ENCODE peak calls at places on chromosomes 3 and 15, in five cellular contexts. A is left ventricle myocardium inferior, H is upper lobe of right lung, Q is cardiac fibroblast, E is WERI-Rb-1. U is an unnamed sample.
A peak's percentile ranks its signal among the peaks of the same experiment; 100 is the strongest.

GRCh38 chr15:87639305-87640011 is 617.1 kb downstream of the NTRK3 start:
- DNase-seq in A (no peak), H (no peak), Q (no peak), E (no peak), U (no peak)

GRCh38 chr15:79116771-79117170 is 26.2 kb upstream of the RASGRF1 start:
- DNase-seq in A (no peak), H (no peak), Q (no peak), E (no peak), U (no peak)

GRCh38 chr3:76824658-76825310 is 215.1 kb upstream of the ROBO2 start:
- DNase-seq in A (no peak), H (no peak), Q (no peak), E (no peak), U (no peak)

GRCh38 chr3:87900061-87900460 is 158.7 kb downstream of the CGGBP1 start:
- DNase-seq in A (no peak), H (no peak), Q (no peak), E (no peak), U (no peak)

GRCh38 chr3:97882975-97883598 is 61.3 kb downstream of the CRYBG3 start:
- DNase-seq in A (no peak), H (no peak), Q (peak; percentile 64), E (no peak), U (no peak)

GRCh38 chr3:64977308-64978100 is 289.7 kb upstream of the ADAMTS9 start:
- DNase-seq in A (no peak), H (no peak), Q (peak; percentile 28), E (no peak), U (no peak)

GRCh38 chr15:83611312-83611711 is 42.6 kb upstream of the ADAMTSL3 start:
- DNase-seq in A (no peak), H (no peak), Q (no peak), E (no peak), U (no peak)

GRCh38 chr15:85047271-85047948 is 65.8 kb downstream of the PDE8A start:
- DNase-seq in A (no peak), H (no peak), Q (peak; percentile 96), E (peak; percentile 15), U (no peak)

GRCh38 chr3:186882881-186883685 is 40.6 kb downstream of the ADIPOQ start:
- DNase-seq in A (no peak), H (no peak), Q (peak; percentile 71), E (no peak), U (no peak)

GRCh38 chr3:134449277-134449676 is 36.5 kb downstream of the ANAPC13 start:
- DNase-seq in A (no peak), H (no peak), Q (peak; percentile 68), E (peak; percentile 76), U (no peak)

GRCh38 chr3:124699686-124700396 is 30.4 kb upstream of the UMPS start:
- DNase-seq in A (no peak), H (no peak), Q (no peak), E (no peak), U (no peak)

GRCh38 chr3:64460877-64461276 is 226.9 kb downstream of the ADAMTS9 start:
- DNase-seq in A (no peak), H (no peak), Q (peak; percentile 38), E (no peak), U (no peak)

GRCh38 chr3:42547401-42547945 is 34.3 kb downstream of the SEC22C start:
- DNase-seq in A (peak; percentile 67), H (peak; percentile 88), Q (peak; percentile 70), E (peak; percentile 75), U (peak; percentile 85)

GRCh38 chr15:90471769-90472168 is 58.0 kb upstream of the CRTC3 start:
- DNase-seq in A (no peak), H (no peak), Q (no peak), E (peak; percentile 18), U (no peak)

GRCh38 chr15:95669146-95669922 is 661.2 kb upstream of the NR2F2 start:
- DNase-seq in A (no peak), H (no peak), Q (peak; percentile 29), E (no peak), U (no peak)

GRCh38 chr3:47441796-47442551 is 33.8 kb downstream of the SCAP start:
- DNase-seq in A (no peak), H (no peak), Q (no peak), E (no peak), U (no peak)

GRCh38 chr3:122956685-122957455 is 70.7 kb downstream of the SEMA5B start:
- DNase-seq in A (no peak), H (no peak), Q (no peak), E (no peak), U (no peak)

GRCh38 chr3:23776352-23776891 is 29.3 kb upstream of the UBE2E1 start:
- DNase-seq in A (no peak), H (no peak), Q (peak; percentile 89), E (no peak), U (no peak)

GRCh38 chr3:195929452-195929851 is 21.1 kb upstream of the TNK2 start:
- DNase-seq in A (no peak), H (no peak), Q (no peak), E (no peak), U (no peak)

GRCh38 chr3:195931582-195932273 is 23.4 kb upstream of the TNK2 start:
- DNase-seq in A (no peak), H (peak; percentile 22), Q (no peak), E (no peak), U (no peak)

GRCh38 chr3:195932418-195933043 is 24.2 kb upstream of the TNK2 start:
- DNase-seq in A (no peak), H (peak; percentile 35), Q (no peak), E (no peak), U (no peak)
- TF ChIP-seq CTCF in A (no peak), H (no peak), Q (no peak), E (no peak), U (no peak)

DNA sequence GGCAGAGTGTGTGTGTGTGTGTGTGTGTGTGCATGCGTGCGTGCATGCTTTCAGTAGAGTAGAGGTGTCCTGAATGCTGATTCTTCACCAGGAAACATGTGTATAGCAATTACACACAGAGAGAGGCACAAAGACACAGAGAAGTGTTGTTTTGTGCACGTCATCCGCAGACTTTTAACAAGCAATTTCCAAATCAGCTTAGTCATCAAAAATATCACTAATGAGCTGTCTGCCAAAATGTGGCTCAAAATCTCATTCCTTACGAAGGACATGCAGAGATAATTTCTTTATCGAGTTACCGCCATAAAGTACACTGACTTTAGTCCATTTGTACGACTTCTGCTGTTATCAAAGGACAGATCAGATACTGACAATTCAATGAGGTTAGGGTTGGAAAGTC is 274.9 kb upstream of the RARB start:
- DNase-seq in A (no peak), H (no peak), Q (no peak), E (no peak), U (no peak)
- TF ChIP-seq CTCF in A (no peak), H (no peak), Q (no peak), E (no peak), U (no peak)

DNA sequence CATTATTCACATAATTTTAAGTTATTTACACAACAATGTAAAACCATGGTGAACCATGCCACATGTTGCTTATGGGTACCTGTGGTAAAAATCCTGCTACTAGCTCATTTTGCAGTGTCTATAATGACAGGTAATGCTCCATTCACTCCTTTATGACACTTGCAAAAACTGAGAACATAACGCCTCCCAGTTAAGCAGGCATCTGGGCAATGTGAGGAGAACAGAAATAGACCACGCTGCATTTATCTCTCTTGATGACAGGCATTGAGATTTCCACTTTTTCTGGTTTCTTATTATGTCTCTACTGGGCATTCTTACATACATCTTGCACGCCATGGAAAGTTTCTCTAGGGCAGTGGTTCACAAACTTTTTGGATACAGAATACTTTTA is 10.1 kb downstream of the CCRL2 start:
- DNase-seq in A (no peak), H (no peak), Q (no peak), E (no peak), U (no peak)
- TF ChIP-seq CTCF in A (no peak), H (no peak), Q (no peak), E (no peak), U (no peak)

GRCh38 chr3:179421500-179421899 is 29.8 kb downstream of the GNB4 start:
- DNase-seq in A (no peak), H (no peak), Q (peak; percentile 77), E (peak; percentile 11), U (no peak)
- TF ChIP-seq CTCF in A (peak; percentile 81), H (peak; percentile 58), Q (peak; percentile 56), E (peak; percentile 41), U (no peak)

GRCh38 chr3:189822726-189823125 is 191.5 kb downstream of the TP63 start:
- DNase-seq in A (no peak), H (no peak), Q (no peak), E (no peak), U (no peak)
- TF ChIP-seq CTCF in A (peak; percentile 13), H (no peak), Q (no peak), E (no peak), U (no peak)

GRCh38 chr3:115784739-115785571 is 161.6 kb downstream of the GAP43 start:
- DNase-seq in A (no peak), H (no peak), Q (peak; percentile 37), E (no peak), U (peak; percentile 21)
- TF ChIP-seq CTCF in A (peak; percentile 1), H (no peak), Q (no peak), E (no peak), U (peak; percentile 31)

GRCh38 chr3:46383946-46384330 is 13.2 kb downstream of the CCR5 start:
- DNase-seq in A (no peak), H (no peak), Q (no peak), E (no peak), U (no peak)
- TF ChIP-seq CTCF in A (no peak), H (no peak), Q (no peak), E (no peak), U (no peak)

U was measured in glutamatergic neuron.